ENCODE peak calls at places on chromosomes 6 and 20, in five cellular contexts. J is EL, I is dermis microvascular lymphatic vessel endothelial cell, F is Panc1, B is cerebellar cortex. T is an unnamed sample.

GRCh38 chr20:17662333-17663039 is 19.6 kb downstream of the RRBP1 start:
- DNase-seq in J (peak), I (no peak), F (no peak), B (no peak), T (no peak)

GRCh38 chr20:36483919-36484808 is 57.2 kb upstream of the MYL9 start:
- DNase-seq in J (peak), I (no peak), F (no peak), B (no peak), T (peak)

GRCh38 chr20:51569815-51570741 is 27.6 kb upstream of the NFATC2 start:
- DNase-seq in J (peak), I (peak), F (peak), B (no peak), T (peak)

GRCh38 chr6:72643214-72643613 is 21.4 kb downstream of the KCNQ5 start:
- DNase-seq in J (no peak), I (no peak), F (no peak), B (no peak), T (no peak)

GRCh38 chr6:161031721-161032495 is 40.3 kb downstream of the MAP3K4 start:
- DNase-seq in J (peak), I (peak), F (no peak), B (no peak), T (peak)

GRCh38 chr6:16239798-16240123 is 1.4 kb downstream of the GMPR start:
- DNase-seq in J (no peak), I (no peak), F (no peak), B (no peak), T (no peak)

GRCh38 chr20:44678247-44678646 is 26.7 kb upstream of the ADA start:
- DNase-seq in J (no peak), I (no peak), F (no peak), B (no peak), T (no peak)

GRCh38 chr6:168177492-168177891 is 98.5 kb upstream of the FRMD1 start:
- DNase-seq in J (no peak), I (no peak), F (no peak), B (no peak), T (no peak)

GRCh38 chr20:19835533-19836222 is 77.6 kb downstream of the RIN2 start:
- DNase-seq in J (no peak), I (no peak), F (no peak), B (peak), T (no peak)

GRCh38 chr6:44010411-44011349 is 116.6 kb downstream of the MRPL14 start:
- DNase-seq in J (peak), I (peak), F (peak), B (no peak), T (peak)

GRCh38 chr20:44641305-44641704 is 10.2 kb downstream of the ADA start:
- DNase-seq in J (no peak), I (no peak), F (no peak), B (no peak), T (no peak)

GRCh38 chr20:43972692-43973091 is 58.0 kb downstream of the TOX2 start:
- DNase-seq in J (no peak), I (no peak), F (no peak), B (no peak), T (no peak)

GRCh38 chr6:147177286-147177685 is 26.9 kb upstream of the STXBP5 start:
- DNase-seq in J (peak), I (no peak), F (no peak), B (no peak), T (no peak)

GRCh38 chr20:53621482-53622246 is 28.0 kb upstream of the ZNF217 start:
- DNase-seq in J (peak), I (peak), F (peak), B (peak), T (peak)

GRCh38 chr6:124682751-124683150 is 279.5 kb upstream of the RNF217 start:
- DNase-seq in J (no peak), I (no peak), F (no peak), B (peak), T (no peak)

GRCh38 chr6:40983752-40984151 is 55.3 kb downstream of the UNC5CL start:
- DNase-seq in J (no peak), I (no peak), F (no peak), B (no peak), T (no peak)

GRCh38 chr6:119856136-119856535 is 506.6 kb upstream of the MAN1A1 start:
- DNase-seq in J (peak), I (no peak), F (no peak), B (no peak), T (peak)

GRCh38 chr20:58694241-58695083 is 1.9 kb downstream of the NPEPL1 start:
- DNase-seq in J (no peak), I (no peak), F (no peak), B (no peak), T (no peak)

GRCh38 chr20:31695849-31696804 is 26.5 kb downstream of the BCL2L1 start:
- DNase-seq in J (peak), I (peak), F (peak), B (no peak), T (peak)

GRCh38 chr6:158042245-158042798 is 60.7 kb downstream of the SYNJ2 start:
- DNase-seq in J (peak), I (peak), F (no peak), B (no peak), T (peak)

GRCh38 chr6:90411292-90411781 is 114.7 kb upstream of the BACH2 start:
- DNase-seq in J (no peak), I (no peak), F (no peak), B (no peak), T (peak)

GRCh38 chr6:40476673-40477072 is 110.5 kb downstream of the LRFN2 start:
- DNase-seq in J (no peak), I (no peak), F (no peak), B (no peak), T (no peak)

GRCh38 chr6:151330130-151330715 is 61.1 kb downstream of the ZBTB2 start:
- DNase-seq in J (peak), I (no peak), F (no peak), B (no peak), T (no peak)

GRCh38 chr6:170177383-170178265 is 113.3 kb downstream of the DLL1 start:
- DNase-seq in J (no peak), I (no peak), F (no peak), B (no peak), T (no peak)

GRCh38 chr6:111474771-111475170 is 8.2 kb downstream of the REV3L start:
- DNase-seq in J (no peak), I (no peak), F (no peak), B (no peak), T (no peak)

GRCh38 chr20:9068896-9069663 is at the start of gene PLCB4:
- DNase-seq in J (peak), I (peak), F (no peak), B (peak), T (peak)

GRCh38 chr20:1331801-1332453 is 3.0 kb upstream of the SDCBP2 start:
- DNase-seq in J (no peak), I (no peak), F (no peak), B (no peak), T (no peak)

GRCh38 chr6:66735106-66735890 is 1028.3 kb upstream of the EYS start:
- DNase-seq in J (no peak), I (no peak), F (no peak), B (no peak), T (peak)

GRCh38 chr20:49877254-49877990 is 37.9 kb downstream of the SPATA2 start:
- DNase-seq in J (no peak), I (no peak), F (no peak), B (no peak), T (no peak)

GRCh38 chr20:19952392-19952791 is 64.8 kb upstream of the NAA20 start:
- DNase-seq in J (no peak), I (peak), F (no peak), B (no peak), T (no peak)

GRCh38 chr6:110315856-110316398 is 42.2 kb downstream of the METTL24 start:
- DNase-seq in J (no peak), I (no peak), F (no peak), B (no peak), T (no peak)

GRCh38 chr6:34229877-34230276 is 6.8 kb upstream of the HMGA1 start:
- DNase-seq in J (no peak), I (no peak), F (no peak), B (no peak), T (no peak)